ENCODE peak calls at places on chromosomes 5 and 9, in nine cellular contexts. N, Q, C, I, H, Z, U, M and G are unnamed samples.

GRCh38 chr5:80231243-80231642 is 24.6 kb downstream of the SERINC5 start:
- DNase-seq in N (no peak), Q (no peak), C (no peak), I (no peak), H (peak; percentile 31), Z (no peak), U (no peak), M (no peak), G (no peak)

GRCh38 chr9:137970686-137971476 is 93.3 kb downstream of the CACNA1B start:
- DNase-seq in N (no peak), Q (no peak), C (no peak), I (peak; percentile 49), H (no peak), Z (no peak), U (no peak), M (no peak), G (no peak)

GRCh38 chr9:133103183-133103986 is 17.7 kb downstream of the RALGDS start:
- DNase-seq in N (peak; percentile 83), Q (no peak), C (peak; percentile 48), I (peak; percentile 80), H (peak; percentile 53), Z (peak; percentile 44), U (peak; percentile 46), M (peak; percentile 78), G (peak; percentile 78)

GRCh38 chr5:103033696-103034095 is 86.2 kb downstream of the GIN1 start:
- DNase-seq in N (no peak), Q (no peak), C (no peak), I (no peak), H (no peak), Z (no peak), U (no peak), M (no peak), G (no peak)

GRCh38 chr5:108216890-108217289 is 165.0 kb downstream of the FBXL17 start:
- DNase-seq in N (no peak), Q (no peak), C (no peak), I (no peak), H (peak; percentile 37), Z (peak; percentile 53), U (no peak), M (no peak), G (no peak)

GRCh38 chr9:125992557-125992956 is 245.4 kb downstream of the PBX3 start:
- DNase-seq in N (no peak), Q (no peak), C (no peak), I (no peak), H (no peak), Z (no peak), U (no peak), M (no peak), G (no peak)

GRCh38 chr9:21559402-21560280 is 77.5 kb upstream of the IFNE start:
- DNase-seq in N (peak; percentile 63), Q (peak; percentile 30), C (peak; percentile 47), I (no peak), H (peak; percentile 83), Z (peak; percentile 83), U (no peak), M (peak; percentile 80), G (peak; percentile 51)

GRCh38 chr5:428754-429452 is 14.1 kb upstream of the EXOC3 start:
- DNase-seq in N (no peak), Q (no peak), C (no peak), I (no peak), H (no peak), Z (no peak), U (no peak), M (no peak), G (no peak)

GRCh38 chr5:4942831-4943178 is 197.3 kb upstream of the ADAMTS16 start:
- DNase-seq in N (no peak), Q (no peak), C (no peak), I (no peak), H (no peak), Z (no peak), U (no peak), M (peak; percentile 33), G (no peak)

DNA sequence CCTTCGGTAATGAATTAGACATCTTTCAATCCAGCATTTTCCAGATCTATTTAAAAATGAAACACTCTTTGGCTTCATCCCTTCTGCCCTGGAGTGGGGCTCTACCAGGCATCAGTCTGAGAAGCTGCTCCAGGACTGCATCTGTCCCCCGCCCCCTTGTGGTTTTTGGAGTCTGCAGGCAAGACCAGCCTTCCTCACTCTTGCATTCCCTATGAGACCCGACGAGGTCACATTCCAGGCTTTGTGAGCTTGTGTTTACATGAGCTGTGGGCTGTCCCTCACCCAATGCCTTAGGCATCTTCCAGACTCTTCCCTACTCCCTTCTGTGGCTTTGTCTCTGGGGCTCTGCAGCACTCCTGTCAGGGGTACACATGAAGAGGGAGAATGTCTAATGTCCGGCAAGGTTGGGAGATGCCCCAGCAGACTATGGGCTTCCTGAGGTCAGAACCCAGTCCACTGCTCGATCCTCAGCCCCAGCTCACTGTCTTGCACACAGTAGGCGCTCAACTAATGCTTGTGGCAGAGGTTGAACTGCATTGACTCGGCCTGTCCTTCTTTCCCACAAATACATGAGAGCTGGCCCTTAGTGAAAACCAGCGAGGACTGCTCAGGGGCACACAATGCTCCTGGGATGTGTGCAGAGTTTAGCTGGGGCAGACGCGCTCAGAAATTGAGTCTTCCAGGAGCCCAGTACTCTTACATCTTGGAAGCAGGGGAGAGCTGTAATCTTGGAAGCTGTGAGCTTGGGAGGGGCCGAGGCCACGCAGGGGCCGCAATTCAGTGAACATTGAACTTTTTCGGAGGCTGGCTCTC is 11.6 kb upstream of the GADD45G start:
- DNase-seq in N (no peak), Q (no peak), C (no peak), I (no peak), H (peak; percentile 37), Z (peak; percentile 54), U (peak; percentile 9), M (peak; percentile 77), G (peak; percentile 45)
- TF ChIP-seq CTCF in N (no peak), Q (no peak), C (no peak), I (no peak), H (no peak), Z (peak; percentile 33), U (no peak), M (no peak), G (no peak)

GRCh38 chr9:99818439-99818992 is 3.2 kb upstream of the NR4A3 start:
- DNase-seq in N (no peak), Q (no peak), C (no peak), I (no peak), H (no peak), Z (no peak), U (peak; percentile 12), M (no peak), G (peak; percentile 40)

GRCh38 chr9:99821187-99822095 is at the start of gene NR4A3:
- DNase-seq in N (peak; percentile 81), Q (peak; percentile 91), C (peak; percentile 90), I (peak; percentile 98), H (peak; percentile 98), Z (peak; percentile 99), U (peak; percentile 92), M (peak; percentile 84), G (peak; percentile 94)

GRCh38 chr9:99820330-99821186 is 1.1 kb upstream of the NR4A3 start:
- DNase-seq in N (peak; percentile 61), Q (peak; percentile 49), C (peak; percentile 36), I (peak; percentile 89), H (peak; percentile 72), Z (peak; percentile 84), U (peak; percentile 78), M (no peak), G (no peak)

GRCh38 chr9:99819484-99820329 is 2.0 kb upstream of the NR4A3 start:
- DNase-seq in N (peak; percentile 91), Q (peak; percentile 91), C (peak; percentile 97), I (peak; percentile 98), H (peak; percentile 95), Z (peak; percentile 98), U (peak; percentile 96), M (peak; percentile 91), G (peak; percentile 95)

DNA sequence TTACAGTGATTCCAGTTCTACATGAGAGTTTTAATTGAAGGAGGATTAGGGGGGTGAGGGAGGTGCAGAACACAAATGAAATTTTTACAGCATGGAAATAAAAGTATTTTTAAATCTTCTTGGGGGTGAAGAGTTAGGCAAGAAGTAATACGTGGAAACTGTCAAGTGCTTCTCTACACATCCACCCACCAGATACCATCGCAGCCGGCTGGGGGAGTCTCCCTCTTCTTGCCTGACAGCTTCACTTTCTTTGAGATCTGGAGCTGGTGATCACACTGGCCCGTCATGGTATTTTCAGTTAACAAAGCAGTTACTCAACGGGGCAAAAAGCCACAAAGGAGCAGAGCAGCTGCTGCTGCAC is 2.6 kb upstream of the NR4A3 start:
- DNase-seq in N (no peak), Q (no peak), C (no peak), I (no peak), H (no peak), Z (no peak), U (no peak), M (no peak), G (no peak)
- TF ChIP-seq CTCF in N (no peak), Q (no peak), C (no peak), I (no peak), H (no peak), Z (no peak), U (no peak), M (no peak), G (no peak)

GRCh38 chr5:175873090-175873454 is 1.7 kb downstream of the CPLX2 start:
- DNase-seq in N (no peak), Q (no peak), C (no peak), I (no peak), H (peak; percentile 84), Z (peak; percentile 10), U (peak; percentile 49), M (peak; percentile 84), G (peak; percentile 93)
- TF ChIP-seq CTCF in N (peak; percentile 33), Q (no peak), C (no peak), I (no peak), H (peak; percentile 55), Z (peak; percentile 36), U (peak; percentile 50), M (peak; percentile 30), G (peak; percentile 62)

DNA sequence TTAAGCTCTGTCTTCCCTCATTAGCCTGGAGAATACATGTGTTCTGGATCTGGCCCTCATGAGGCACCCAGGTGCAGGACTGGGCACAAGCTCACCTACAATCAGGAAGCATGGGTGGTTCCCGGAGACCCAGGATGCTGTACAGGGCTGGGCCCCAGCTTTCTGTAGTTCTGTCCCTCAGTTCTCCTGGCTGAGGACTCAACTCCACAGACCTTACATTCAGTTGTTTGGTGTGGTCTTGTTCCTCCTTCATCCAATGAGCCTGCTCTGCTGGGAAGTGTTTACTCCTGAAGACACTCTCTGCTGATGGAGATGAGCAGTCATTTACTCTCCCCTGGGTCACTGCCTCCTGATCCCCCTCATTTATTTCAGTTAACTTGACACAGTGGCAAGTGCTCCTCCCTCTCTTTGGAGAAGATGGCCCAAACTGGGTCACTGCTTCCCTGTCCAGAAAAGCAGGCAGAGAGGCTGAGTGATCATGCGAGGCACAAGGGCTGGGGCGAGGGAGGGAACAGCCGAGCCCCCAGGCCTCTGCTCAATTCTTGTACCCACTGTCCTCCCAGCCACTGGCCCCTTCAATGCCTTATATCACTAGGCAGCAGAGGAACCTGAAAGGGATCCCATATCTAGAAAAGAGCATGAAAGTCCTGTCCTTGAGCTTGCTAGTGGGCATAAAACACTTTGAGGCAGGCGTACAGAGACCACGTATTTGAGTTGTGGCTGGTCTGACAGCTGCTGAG is 221.8 kb downstream of the FSTL4 start:
- DNase-seq in N (no peak), Q (no peak), C (no peak), I (peak; percentile 63), H (no peak), Z (no peak), U (no peak), M (no peak), G (no peak)
- TF ChIP-seq CTCF in N (no peak), Q (no peak), C (no peak), I (no peak), H (no peak), Z (no peak), U (no peak), M (no peak), G (no peak)